ENCODE peak calls at places on chromosomes 13 and 19, in eight cellular contexts. E is dorsolateral prefrontal cortex; L is GM23338; J is hepatocyte; H is RWPE1; K is choroid plexus epithelial cell; B is nephron progenitor cell; P is CD8-positive, alpha-beta T cell. Y is an unnamed sample.

GRCh38 chr13:109868583-109869311 is 82.4 kb upstream of the IRS2 start:
- DNase-seq in E (no peak), P (no peak), H (peak; percentile 39), B (no peak), J (peak; percentile 23), L (no peak), K (no peak), Y (no peak)

GRCh38 chr13:32851083-32852064 is 164.8 kb upstream of the KL start:
- DNase-seq in J (no peak), P (no peak), E (no peak), L (no peak), K (peak; percentile 43), B (no peak), H (no peak), Y (no peak)

GRCh38 chr19:48480476-48481190 is 11.5 kb downstream of the CYTH2 start:
- DNase-seq in E (peak; percentile 77), B (no peak), J (no peak), K (peak; percentile 74), L (peak; percentile 71), H (no peak), P (peak; percentile 45), Y (no peak)

GRCh38 chr19:14248578-14249011 is 42.6 kb upstream of the ADGRL1 start:
- DNase-seq in H (no peak), J (peak; percentile 84), P (peak; percentile 26), K (peak; percentile 24), E (peak; percentile 74), L (peak; percentile 95), B (peak; percentile 74), Y (peak; percentile 58)

GRCh38 chr19:8180018-8180417 is 29.2 kb upstream of the CERS4 start:
- DNase-seq in B (no peak), L (no peak), H (no peak), K (no peak), P (no peak), E (no peak), J (no peak), Y (no peak)

GRCh38 chr19:41546386-41546789 is 29.6 kb upstream of the CEACAM21 start:
- DNase-seq in P (no peak), K (no peak), B (no peak), L (no peak), J (no peak), H (no peak), E (no peak), Y (no peak)

GRCh38 chr13:51675385-51675784 is 91.1 kb downstream of the WDFY2 start:
- DNase-seq in B (no peak), E (no peak), L (no peak), P (no peak), K (no peak), H (no peak), J (no peak), Y (no peak)

GRCh38 chr13:46385946-46386345 is 1.1 kb downstream of the RUBCNL start:
- DNase-seq in P (no peak), H (no peak), E (no peak), B (peak; percentile 23), J (no peak), K (no peak), L (peak; percentile 32), Y (no peak)

GRCh38 chr13:94780421-94780820 is 68.1 kb upstream of the SOX21 start:
- DNase-seq in E (no peak), P (no peak), H (no peak), J (no peak), B (no peak), L (no peak), K (no peak), Y (no peak)

GRCh38 chr13:52665325-52665724 is 12.7 kb downstream of the SUGT1 start:
- DNase-seq in P (no peak), E (no peak), J (peak; percentile 23), K (peak; percentile 55), B (no peak), H (peak; percentile 20), L (peak; percentile 50), Y (no peak)

GRCh38 chr13:86051134-86052103 is 252.2 kb upstream of the SLITRK6 start:
- DNase-seq in H (peak; percentile 17), L (peak; percentile 4), J (peak; percentile 8), K (peak; percentile 70), B (no peak), E (no peak), P (no peak), Y (no peak)

GRCh38 chr13:39881887-39882286 is 226.4 kb downstream of the COG6 start:
- DNase-seq in J (no peak), L (no peak), K (no peak), B (no peak), E (no peak), P (no peak), H (no peak), Y (no peak)

GRCh38 chr13:51276684-51277083 is 54.5 kb downstream of the FAM124A start:
- DNase-seq in E (no peak), H (no peak), K (no peak), P (no peak), J (peak; percentile 38), B (no peak), L (no peak), Y (no peak)

GRCh38 chr13:46850214-46850613 is 46.6 kb downstream of the HTR2A start:
- DNase-seq in B (no peak), L (no peak), E (no peak), J (no peak), K (peak; percentile 17), P (no peak), H (no peak), Y (no peak)

GRCh38 chr13:20192470-20193141 is at the start of gene GJB2:
- DNase-seq in L (peak; percentile 43), H (peak; percentile 54), J (peak; percentile 49), B (peak; percentile 52), P (no peak), K (no peak), E (no peak), Y (no peak)

GRCh38 chr19:10911579-10912363 is 16.7 kb downstream of the YIPF2 start:
- DNase-seq in L (no peak), H (no peak), E (no peak), K (no peak), P (no peak), J (peak; percentile 2), B (no peak), Y (no peak)

GRCh38 chr19:13881231-13881691 is 4.3 kb downstream of the NANOS3 start:
- DNase-seq in J (no peak), H (no peak), P (no peak), B (peak; percentile 45), E (no peak), L (peak; percentile 80), K (peak; percentile 44), Y (no peak)

GRCh38 chr13:46643165-46643777 is 90.3 kb downstream of the LRCH1 start:
- DNase-seq in B (no peak), P (no peak), K (no peak), L (no peak), J (no peak), E (no peak), H (no peak), Y (no peak)

GRCh38 chr19:43726736-43727592 is 11.1 kb downstream of the IRGC start:
- DNase-seq in L (no peak), H (no peak), E (peak; percentile 46), P (no peak), J (no peak), B (no peak), K (no peak), Y (no peak)

GRCh38 chr13:55517312-55517711 is 1623.4 kb upstream of the PRR20A start:
- DNase-seq in J (no peak), P (no peak), E (no peak), K (no peak), H (no peak), L (peak; percentile 54), B (no peak), Y (peak; percentile 6)
- TF ChIP-seq CTCF in J (peak; percentile 31), P (no peak), E (no peak), K (no peak), H (peak; percentile 20), L (peak; percentile 90), B (no peak), Y (peak; percentile 31)

GRCh38 chr19:855566-856120 is 3.5 kb downstream of the ELANE start:
- DNase-seq in E (no peak), P (no peak), K (no peak), H (no peak), B (no peak), J (no peak), L (no peak), Y (no peak)
- TF ChIP-seq CTCF in E (no peak), P (no peak), K (no peak), H (no peak), B (no peak), J (no peak), L (no peak), Y (no peak)

GRCh38 chr13:21242236-21242635 is 65.8 kb downstream of the MRPL57 start:
- DNase-seq in B (peak; percentile 30), L (peak; percentile 79), E (no peak), P (no peak), K (no peak), H (no peak), J (no peak), Y (peak; percentile 47)
- TF ChIP-seq CTCF in B (no peak), L (peak; percentile 51), E (no peak), P (no peak), K (peak; percentile 18), H (no peak), J (no peak), Y (no peak)

DNA sequence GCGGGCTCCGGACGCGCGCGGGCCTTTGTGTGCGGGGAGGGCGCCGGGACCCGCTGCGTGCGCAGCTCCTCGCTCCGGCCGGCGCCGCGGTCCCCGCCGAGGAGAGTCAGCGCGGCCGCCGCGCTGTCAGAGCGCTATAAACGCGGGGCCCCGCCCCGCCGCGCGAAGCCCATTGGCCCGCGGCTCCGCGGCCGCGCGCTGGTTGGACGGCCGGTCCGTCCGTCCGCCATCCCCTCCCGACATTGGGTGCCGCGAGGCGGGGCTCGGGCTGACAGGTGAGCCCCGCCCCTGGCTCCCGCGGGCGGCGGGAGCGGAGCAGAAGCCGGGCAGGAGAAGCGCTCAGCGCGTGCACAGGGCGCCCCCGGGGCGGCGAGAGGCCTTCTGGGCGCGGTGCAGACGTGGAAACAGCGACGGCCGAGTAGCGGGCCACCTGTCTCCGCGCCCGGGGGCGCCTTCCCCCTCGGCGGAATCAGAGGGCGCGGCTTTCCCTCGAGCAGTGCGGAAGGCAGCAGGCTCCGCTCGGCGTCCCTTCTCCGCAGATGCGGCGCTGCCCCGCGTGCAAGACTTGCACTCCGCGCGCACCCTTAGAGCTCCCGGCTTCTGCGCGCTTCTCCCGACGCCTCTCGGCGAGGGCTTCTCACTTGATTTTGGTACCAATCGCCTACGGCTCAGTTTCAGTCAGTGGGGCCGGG is at the start of gene EFNB2:
- DNase-seq in B (peak; percentile 91), L (peak; percentile 91), E (peak; percentile 96), K (peak; percentile 96), P (peak; percentile 82), J (peak; percentile 98), H (peak; percentile 98), Y (peak; percentile 95)
- TF ChIP-seq CTCF in B (no peak), L (no peak), E (no peak), K (no peak), P (no peak), J (no peak), H (no peak), Y (no peak)